ENCODE peak calls at places on chromosome 21, in seven cellular contexts. G is ascending aorta, T is AG10803, W is NCI-H1694 treated with DMSO at 0.1 percent for 48 hours, R is astrocyte, N is ureter, B is HCT116. P is an unnamed sample.

GRCh38 chr21:31052489-31053142 is 14.3 kb upstream of the KRTAP19-8 start:
- DNase-seq in G (no peak), T (no peak), W (no peak), R (no peak), N (no peak), B (no peak), P (no peak)

GRCh38 chr21:44398499-44398898 is 45.1 kb downstream of the TRPM2 start:
- DNase-seq in G (no peak), T (no peak), W (no peak), R (no peak), N (no peak), B (no peak), P (no peak)

GRCh38 chr21:40404319-40404906 is 442.5 kb downstream of the DSCAM start:
- DNase-seq in G (no peak), T (no peak), W (no peak), R (peak), N (no peak), B (no peak), P (no peak)

GRCh38 chr21:44067011-44067839 is 40.0 kb upstream of the PWP2 start:
- DNase-seq in G (peak), T (no peak), W (no peak), R (no peak), N (no peak), B (no peak), P (no peak)

GRCh38 chr21:33302055-33302454 is 22.7 kb upstream of the IFNAR1 start:
- DNase-seq in G (peak), T (no peak), W (no peak), R (no peak), N (no peak), B (no peak), P (no peak)

GRCh38 chr21:41707231-41707988 is 59.4 kb downstream of the RIPK4 start:
- DNase-seq in G (no peak), T (peak), W (no peak), R (peak), N (no peak), B (peak), P (no peak)

GRCh38 chr21:45542242-45542666 is at the start of gene SLC19A1:
- DNase-seq in G (peak), T (peak), W (no peak), R (no peak), N (no peak), B (no peak), P (no peak)

GRCh38 chr21:44019568-44019958 is 7.5 kb downstream of the TRAPPC10 start:
- DNase-seq in G (no peak), T (no peak), W (no peak), R (no peak), N (no peak), B (no peak), P (no peak)

GRCh38 chr21:21712761-21713558 is 714.8 kb downstream of the NCAM2 start:
- DNase-seq in G (no peak), T (peak), W (no peak), R (peak), N (no peak), B (no peak), P (no peak)

GRCh38 chr21:32918467-32919140 is 107.1 kb upstream of the OLIG2 start:
- DNase-seq in G (no peak), T (no peak), W (peak), R (no peak), N (no peak), B (no peak), P (no peak)

GRCh38 chr21:44750675-44751025 is 39.3 kb upstream of the TSPEAR start:
- DNase-seq in G (no peak), T (no peak), W (no peak), R (no peak), N (no peak), B (no peak), P (no peak)

GRCh38 chr21:25005388-25005787 is 601.9 kb downstream of the MRPL39 start:
- DNase-seq in G (no peak), T (peak), W (no peak), R (peak), N (no peak), B (no peak), P (no peak)

GRCh38 chr21:36766511-36766910 is 67.6 kb downstream of the SIM2 start:
- DNase-seq in G (no peak), T (no peak), W (no peak), R (no peak), N (no peak), B (no peak), P (no peak)

GRCh38 chr21:23475518-23476189 is 2131.6 kb downstream of the MRPL39 start:
- DNase-seq in G (no peak), T (no peak), W (no peak), R (no peak), N (no peak), B (no peak), P (no peak)

GRCh38 chr21:29080454-29080930 is 7.0 kb upstream of the CCT8 start:
- DNase-seq in G (no peak), T (no peak), W (no peak), R (peak), N (no peak), B (no peak), P (no peak)

GRCh38 chr21:45700461-45700860 is 56.9 kb downstream of the PCBP3 start:
- DNase-seq in G (no peak), T (no peak), W (no peak), R (no peak), N (no peak), B (no peak), P (no peak)

GRCh38 chr21:40622531-40622930 is 224.4 kb downstream of the DSCAM start:
- DNase-seq in G (no peak), T (no peak), W (no peak), R (peak), N (no peak), B (no peak), P (no peak)

GRCh38 chr21:38914071-38914491 is 108.4 kb downstream of the ETS2 start:
- DNase-seq in G (no peak), T (no peak), W (no peak), R (no peak), N (no peak), B (no peak), P (no peak)

GRCh38 chr21:36188081-36188681 is 31.6 kb downstream of the DOP1B start:
- DNase-seq in G (no peak), T (no peak), W (no peak), R (no peak), N (no peak), B (no peak), P (no peak)

GRCh38 chr21:44065428-44065827 is 41.8 kb upstream of the PWP2 start:
- DNase-seq in G (no peak), T (peak), W (no peak), R (peak), N (no peak), B (no peak), P (no peak)

GRCh38 chr21:43771199-43771675 is 4.9 kb downstream of the CSTB start:
- DNase-seq in G (no peak), T (no peak), W (no peak), R (no peak), N (no peak), B (no peak), P (no peak)

GRCh38 chr21:35991131-35991530 is 69.2 kb downstream of the SETD4 start:
- DNase-seq in G (no peak), T (no peak), W (no peak), R (no peak), N (no peak), B (no peak), P (no peak)

GRCh38 chr21:45293726-45294401 is 6.2 kb upstream of the POFUT2 start:
- DNase-seq in G (peak), T (peak), W (no peak), R (no peak), N (peak), B (no peak), P (no peak)

GRCh38 chr21:42534361-42534900 is 20.8 kb downstream of the SLC37A1 start:
- DNase-seq in G (peak), T (no peak), W (no peak), R (no peak), N (no peak), B (no peak), P (no peak)

GRCh38 chr21:45826733-45827692 is 154.6 kb upstream of the COL6A1 start:
- DNase-seq in G (no peak), T (no peak), W (no peak), R (no peak), N (peak), B (no peak), P (no peak)

P was measured in amygdala.